ENCODE peak calls at places on chromosomes 7 and 10, in four cellular contexts. M, B, U and G are unnamed samples.
A peak's percentile ranks its signal among the peaks of the same experiment; 100 is the strongest.

GRCh38 chr7:1388936-1389335 is 70.3 kb downstream of the MICALL2 start:
- DNase-seq in M (no peak), B (no peak), U (no peak), G (no peak)

GRCh38 chr7:92809397-92810241 is 26.8 kb downstream of the CDK6 start:
- DNase-seq in M (peak; percentile 45), B (peak; percentile 66), U (peak; percentile 53), G (peak; percentile 93)

GRCh38 chr7:77538908-77539212 is 1.8 kb downstream of the PTPN12 start:
- DNase-seq in M (no peak), B (no peak), U (no peak), G (no peak)

GRCh38 chr10:43044444-43045245 is 32.2 kb upstream of the RET start:
- DNase-seq in M (no peak), B (no peak), U (peak; percentile 8), G (no peak)

GRCh38 chr10:72483452-72483851 is 128.7 kb upstream of the DNAJB12 start:
- DNase-seq in M (no peak), B (no peak), U (no peak), G (no peak)

GRCh38 chr7:130881091-130881798 is 147.2 kb upstream of the KLF14 start:
- DNase-seq in M (no peak), B (no peak), U (no peak), G (no peak)

GRCh38 chr10:13382759-13383753 is 35.0 kb upstream of the SEPHS1 start:
- DNase-seq in M (no peak), B (no peak), U (no peak), G (peak; percentile 79)

GRCh38 chr7:151242181-151243044 is 6.1 kb downstream of the SMARCD3 start:
- DNase-seq in M (no peak), B (no peak), U (no peak), G (no peak)

GRCh38 chr7:100865971-100866720 is 1.0 kb upstream of the TRIP6 start:
- DNase-seq in M (no peak), B (peak; percentile 69), U (no peak), G (peak; percentile 68)

GRCh38 chr7:45646996-45647411 is 72.8 kb downstream of the ADCY1 start:
- DNase-seq in M (no peak), B (no peak), U (no peak), G (no peak)